ENCODE peak calls at places on chromosomes 13 and 19, in nine cellular contexts. D is PC-3, E is left lung, P is left ventricle myocardium inferior, C is cardiac fibroblast, J is kidney, X is ovary, Q is SK-N-SH, Y is GM23338. F is an unnamed sample.

GRCh38 chr13:88086577-88086976 is 415.4 kb downstream of the SLITRK5 start:
- DNase-seq in D (peak), E (no peak), P (no peak), C (no peak), J (no peak), X (no peak), Q (no peak), Y (no peak), F (no peak)

GRCh38 chr19:49807888-49808675 is 5.0 kb downstream of the FUZ start:
- DNase-seq in D (no peak), E (no peak), P (no peak), C (no peak), J (peak), X (no peak), Q (no peak), Y (peak), F (no peak)

GRCh38 chr13:94112227-94112626 is 367.3 kb downstream of the DCT start:
- DNase-seq in D (peak), E (no peak), P (no peak), C (peak), J (no peak), X (no peak), Q (no peak), Y (no peak), F (peak)

GRCh38 chr19:35716735-35716984 is 1.1 kb upstream of the KMT2B start:
- DNase-seq in D (no peak), E (no peak), P (no peak), C (no peak), J (no peak), X (no peak), Q (no peak), Y (no peak), F (no peak)

GRCh38 chr19:11291991-11292390 is 4.0 kb upstream of the TSPAN16 start:
- DNase-seq in D (no peak), E (peak), P (no peak), C (no peak), J (no peak), X (no peak), Q (no peak), Y (no peak), F (no peak)

GRCh38 chr13:63403726-63404125 is 1988.1 kb upstream of the PCDH20 start:
- DNase-seq in D (no peak), E (no peak), P (no peak), C (peak), J (no peak), X (no peak), Q (no peak), Y (no peak), F (no peak)

GRCh38 chr19:44988896-44989563 is 12.2 kb upstream of the RELB start:
- DNase-seq in D (peak), E (peak), P (peak), C (peak), J (peak), X (peak), Q (peak), Y (peak), F (peak)

GRCh38 chr13:20016649-20017364 is 58.3 kb downstream of the ZMYM2 start:
- DNase-seq in D (no peak), E (no peak), P (no peak), C (no peak), J (no peak), X (no peak), Q (no peak), Y (peak), F (no peak)

GRCh38 chr19:18862976-18863842 is 31.4 kb downstream of the UPF1 start:
- DNase-seq in D (no peak), E (peak), P (no peak), C (no peak), J (no peak), X (no peak), Q (no peak), Y (no peak), F (no peak)

GRCh38 chr19:18895038-18895827 is 725 bp downstream of the CERS1 start:
- DNase-seq in D (peak), E (no peak), P (no peak), C (peak), J (peak), X (peak), Q (peak), Y (peak), F (no peak)

GRCh38 chr19:53898680-53899341 is 10.3 kb upstream of the CACNG7 start:
- DNase-seq in D (no peak), E (no peak), P (no peak), C (no peak), J (peak), X (no peak), Q (peak), Y (peak), F (no peak)

GRCh38 chr13:93726173-93727019 is 499.8 kb downstream of the GPC6 start:
- DNase-seq in D (no peak), E (no peak), P (no peak), C (no peak), J (no peak), X (no peak), Q (no peak), Y (peak), F (no peak)

GRCh38 chr19:18379803-18380747 is 5.9 kb upstream of the GDF15 start:
- DNase-seq in D (peak), E (peak), P (peak), C (peak), J (peak), X (peak), Q (no peak), Y (peak), F (no peak)

GRCh38 chr13:70183041-70183440 is 74.8 kb upstream of the KLHL1 start:
- DNase-seq in D (peak), E (no peak), P (no peak), C (peak), J (no peak), X (no peak), Q (no peak), Y (no peak), F (no peak)

GRCh38 chr13:87172166-87172825 is 498.9 kb upstream of the SLITRK5 start:
- DNase-seq in D (no peak), E (no peak), P (no peak), C (no peak), J (no peak), X (no peak), Q (no peak), Y (no peak), F (no peak)

GRCh38 chr19:30229524-30230174 is 142.5 kb upstream of the ZNF536 start:
- DNase-seq in D (no peak), E (no peak), P (no peak), C (no peak), J (no peak), X (no peak), Q (peak), Y (peak), F (no peak)

GRCh38 chr19:30227661-30228112 is 144.5 kb upstream of the ZNF536 start:
- DNase-seq in D (peak), E (peak), P (peak), C (peak), J (no peak), X (peak), Q (peak), Y (peak), F (no peak)

GRCh38 chr19:30228113-30228725 is 144.0 kb upstream of the ZNF536 start:
- DNase-seq in D (no peak), E (no peak), P (no peak), C (no peak), J (no peak), X (no peak), Q (peak), Y (peak), F (no peak)

GRCh38 chr19:30227071-30227621 is 145.0 kb upstream of the ZNF536 start:
- DNase-seq in D (no peak), E (no peak), P (no peak), C (no peak), J (no peak), X (no peak), Q (no peak), Y (peak), F (no peak)

DNA sequence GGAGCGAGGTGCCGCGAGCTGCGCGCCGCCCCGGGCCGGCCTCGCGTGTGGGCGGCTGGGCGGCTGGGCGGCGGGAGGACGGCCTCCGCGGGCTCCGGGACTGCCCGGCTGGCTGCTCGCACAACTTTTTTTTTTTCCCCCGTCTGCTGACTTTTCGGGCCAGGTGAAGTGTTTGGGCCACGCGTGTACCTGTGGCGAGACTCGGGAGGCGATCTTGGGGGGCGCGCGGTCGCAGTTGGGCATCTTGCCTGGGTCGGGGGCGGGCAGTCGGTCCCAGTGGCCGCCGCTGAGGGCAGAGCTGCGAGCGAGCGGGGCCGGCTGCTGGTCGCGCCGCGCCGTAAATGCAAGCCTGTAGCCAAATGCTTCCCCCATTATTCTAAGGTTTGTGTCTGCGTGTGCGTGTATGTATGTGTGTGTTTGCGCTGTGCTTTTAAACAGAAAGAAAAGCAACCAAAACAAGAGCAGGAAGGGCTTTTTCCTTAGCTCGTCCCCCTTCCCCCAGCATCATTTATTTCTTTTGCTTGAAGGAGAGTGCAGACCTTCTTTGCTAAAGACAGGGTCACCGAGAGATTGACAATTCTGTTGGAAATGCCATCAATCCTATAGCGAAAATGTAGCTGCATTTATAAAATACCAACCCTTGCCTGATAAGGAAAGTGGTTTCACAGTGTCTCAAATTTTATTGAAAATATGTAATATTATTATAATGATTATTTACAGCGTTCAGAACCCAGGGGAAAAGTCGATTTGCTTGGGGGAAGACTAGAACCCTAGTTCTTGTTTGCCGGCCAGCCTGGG is 143.3 kb upstream of the ZNF536 start:
- DNase-seq in D (no peak), E (no peak), P (no peak), C (peak), J (no peak), X (no peak), Q (peak), Y (peak), F (no peak)
- H3K4me3 ChIP-seq in D (no peak), E (peak), P (peak), C (peak), J (no peak), X (peak), Q (peak), Y (peak), F (no peak)

GRCh38 chr19:4534836-4535658 is at the start of gene PLIN5:
- DNase-seq in D (peak), E (peak), P (peak), C (peak), J (peak), X (peak), Q (peak), Y (peak), F (no peak)
- TF ChIP-seq CTCF in D (no peak), E (no peak), P (no peak), C (no peak), J (no peak), X (peak), Q (peak), Y (no peak), F (no peak)

DNA sequence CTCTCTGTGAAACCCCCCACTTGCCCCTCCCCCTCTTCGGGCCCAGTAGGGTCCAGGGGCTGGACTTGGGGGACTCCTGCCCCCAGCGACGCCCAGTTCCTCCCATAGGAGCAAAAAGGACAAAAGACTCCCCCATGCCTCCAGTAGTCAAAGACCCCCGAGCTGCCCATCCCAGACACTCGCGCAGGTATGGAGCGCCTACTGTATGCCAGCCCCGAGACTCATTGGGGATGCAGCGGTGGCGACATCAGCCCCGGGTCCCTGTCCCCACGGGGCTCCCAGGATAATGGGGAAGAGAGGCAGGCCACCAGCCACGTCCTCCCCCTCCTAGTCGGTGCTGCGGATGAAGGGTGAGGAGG is 18.3 kb upstream of the ZNRF4 start:
- DNase-seq in D (no peak), E (no peak), P (no peak), C (no peak), J (no peak), X (no peak), Q (no peak), Y (peak), F (no peak)
- H3K4me3 ChIP-seq in D (no peak), E (no peak), P (no peak), C (peak), J (no peak), X (no peak), Q (peak), Y (peak), F (peak)

GRCh38 chr13:98470920-98471319 is 106.0 kb downstream of the STK24 start:
- DNase-seq in D (no peak), E (no peak), P (no peak), C (no peak), J (no peak), X (no peak), Q (no peak), Y (no peak), F (no peak)

GRCh38 chr13:98466634-98467236 is 110.2 kb downstream of the STK24 start:
- DNase-seq in D (peak), E (no peak), P (no peak), C (peak), J (peak), X (no peak), Q (peak), Y (peak), F (no peak)

GRCh38 chr13:98468929-98469328 is 108.0 kb downstream of the STK24 start:
- DNase-seq in D (no peak), E (no peak), P (no peak), C (no peak), J (peak), X (no peak), Q (no peak), Y (no peak), F (no peak)

GRCh38 chr13:98467263-98467985 is 109.5 kb downstream of the STK24 start:
- DNase-seq in D (no peak), E (no peak), P (no peak), C (no peak), J (peak), X (no peak), Q (no peak), Y (no peak), F (no peak)

GRCh38 chr13:98468352-98468751 is 108.6 kb downstream of the STK24 start:
- DNase-seq in D (no peak), E (no peak), P (no peak), C (no peak), J (peak), X (no peak), Q (no peak), Y (no peak), F (no peak)
- TF ChIP-seq CTCF in D (no peak), E (no peak), P (no peak), C (no peak), J (no peak), X (no peak), Q (no peak), Y (peak), F (no peak)

GRCh38 chr19:3366104-3366760 is at the start of gene NFIC:
- DNase-seq in D (peak), E (peak), P (peak), C (peak), J (peak), X (peak), Q (peak), Y (peak), F (peak)
- H3K4me3 ChIP-seq in D (peak), E (peak), P (peak), C (peak), J (peak), X (peak), Q (peak), Y (peak), F (peak)

DNA sequence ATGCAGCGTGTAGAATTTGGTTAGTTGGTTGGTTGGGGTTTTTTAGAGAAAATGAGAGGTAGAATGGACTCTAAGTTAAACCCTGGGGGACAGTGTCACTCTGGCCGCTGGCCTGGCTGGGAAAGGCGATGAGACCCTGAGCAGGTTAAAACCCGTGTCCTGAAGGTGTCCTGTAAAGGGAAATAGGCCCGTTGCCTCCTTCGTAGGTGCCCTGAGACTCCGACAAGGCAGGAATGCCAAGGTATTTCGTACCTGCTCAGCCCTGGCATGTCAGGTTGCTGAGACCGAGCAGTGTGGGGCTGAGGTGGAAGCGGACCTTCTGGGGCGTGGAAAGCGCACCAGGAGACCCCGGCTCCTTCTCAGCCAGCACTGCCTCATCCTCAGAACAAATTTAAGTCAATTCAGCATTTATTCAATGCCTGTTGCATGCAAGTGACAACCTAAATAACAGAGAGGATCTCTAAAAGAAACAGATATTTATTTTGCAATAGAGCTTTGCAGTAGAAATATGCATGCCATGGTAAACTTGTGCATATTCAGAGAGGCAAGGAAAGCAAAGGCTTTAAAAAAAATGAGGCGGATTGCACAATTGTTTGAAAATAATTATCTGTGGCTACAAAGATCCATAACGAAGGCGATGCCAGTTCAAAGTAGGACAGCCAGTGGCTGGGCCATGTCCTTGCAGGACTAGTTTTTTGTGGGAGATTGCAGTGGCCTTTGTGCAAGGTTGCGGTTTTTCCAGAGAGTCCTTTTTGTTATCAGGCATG is 1.4 kb upstream of the RAB20 start:
- DNase-seq in D (no peak), E (no peak), P (no peak), C (no peak), J (no peak), X (no peak), Q (no peak), Y (no peak), F (no peak)
- TF ChIP-seq CTCF in D (no peak), E (no peak), P (no peak), C (no peak), J (no peak), X (no peak), Q (no peak), Y (no peak), F (no peak)

GRCh38 chr13:113562085-113562749 is 22.3 kb upstream of the TFDP1 start:
- DNase-seq in D (peak), E (peak), P (peak), C (peak), J (peak), X (peak), Q (peak), Y (peak), F (peak)
- H3K4me3 ChIP-seq in D (no peak), E (no peak), P (no peak), C (no peak), J (no peak), X (no peak), Q (peak), Y (no peak), F (no peak)

DNA sequence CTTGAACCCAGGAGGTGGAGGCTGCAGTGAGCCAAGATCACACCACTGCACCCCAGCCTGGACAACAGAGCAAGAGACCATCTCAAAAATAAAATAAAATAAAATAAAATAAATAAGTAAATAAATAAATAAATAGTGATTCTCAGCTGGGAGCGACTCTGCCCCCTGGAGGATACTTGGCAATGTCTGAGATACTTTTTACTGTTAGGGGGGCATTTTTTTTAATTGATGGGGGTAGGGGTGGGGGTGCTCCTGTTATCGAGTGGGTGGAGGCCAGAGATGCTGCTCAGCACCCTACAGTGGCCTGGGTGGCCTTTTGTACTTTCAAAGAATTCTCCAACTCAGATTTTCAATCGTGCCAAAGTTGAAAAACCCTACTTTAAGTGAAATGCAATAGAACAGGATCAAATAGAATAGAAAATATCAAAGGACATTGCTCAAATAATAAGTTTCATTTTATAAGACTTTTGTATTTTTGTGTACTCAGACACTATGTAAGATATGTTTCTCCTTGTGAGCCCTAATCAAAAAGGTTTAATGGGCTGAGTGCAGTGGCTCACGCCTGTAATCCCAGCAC is 7.1 kb upstream of the CLPP start:
- DNase-seq in D (peak), E (peak), P (no peak), C (peak), J (peak), X (no peak), Q (no peak), Y (peak), F (no peak)
- TF ChIP-seq CTCF in D (peak), E (peak), P (peak), C (peak), J (peak), X (no peak), Q (peak), Y (peak), F (peak)

DNA sequence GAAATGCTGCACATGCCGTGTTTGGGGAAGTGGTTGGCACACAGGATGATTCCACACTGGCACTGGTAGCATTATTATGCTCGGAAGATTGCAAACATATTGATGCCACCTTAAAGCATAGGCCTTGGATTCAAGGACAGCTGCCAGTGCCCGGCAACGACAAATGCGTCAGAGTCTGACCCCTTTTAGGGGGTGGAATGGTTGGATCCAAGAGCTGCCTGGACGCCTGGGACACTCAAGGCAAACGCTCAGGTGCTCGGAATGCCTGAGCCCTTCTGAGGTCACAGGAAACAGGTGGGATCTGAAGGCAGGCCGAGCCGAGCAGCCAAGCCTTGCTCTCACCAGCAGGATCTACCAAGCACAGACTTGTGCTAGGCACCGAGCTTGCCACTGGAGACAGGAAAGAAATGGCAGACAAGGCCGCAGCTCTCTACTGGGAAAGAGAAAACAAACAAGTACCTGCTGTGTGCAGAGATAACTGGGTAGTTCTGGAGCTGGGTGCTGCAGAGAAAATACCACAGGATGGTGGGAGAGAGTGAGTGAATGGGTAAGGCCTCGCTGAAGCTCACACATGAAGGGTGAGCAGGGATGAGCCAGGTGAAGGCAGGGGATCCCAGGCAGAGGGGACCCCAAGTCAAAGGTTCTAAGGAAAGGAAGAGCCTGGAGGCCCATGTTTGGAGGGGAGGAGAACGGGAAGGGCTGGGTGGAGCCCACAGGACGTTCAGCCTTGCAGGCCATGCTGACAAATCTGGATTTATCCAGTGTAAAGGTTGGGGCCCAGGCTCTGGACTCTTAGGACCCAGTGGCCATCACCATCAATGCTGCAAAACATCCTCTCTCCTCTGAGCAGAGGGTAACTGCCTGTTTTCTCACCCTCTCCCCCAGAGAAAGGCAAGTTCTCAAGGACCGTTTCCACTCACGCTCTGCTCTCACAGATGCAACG is 9.2 kb downstream of the RANBP3 start:
- DNase-seq in D (no peak), E (no peak), P (no peak), C (no peak), J (peak), X (no peak), Q (no peak), Y (peak), F (no peak)
- H3K4me3 ChIP-seq in D (no peak), E (no peak), P (peak), C (no peak), J (no peak), X (no peak), Q (no peak), Y (no peak), F (no peak)

GRCh38 chr13:67075239-67075638 is 154.9 kb downstream of the PCDH9 start:
- DNase-seq in D (peak), E (no peak), P (no peak), C (peak), J (no peak), X (no peak), Q (no peak), Y (no peak), F (no peak)
- TF ChIP-seq CTCF in D (peak), E (no peak), P (peak), C (peak), J (no peak), X (no peak), Q (peak), Y (no peak), F (no peak)

F was measured in AG09309.